ENCODE peak calls at places on chromosomes 7 and 10, in five cellular contexts. C is IMR-90, Q is tibial artery, E is psoas muscle, D is NB4. Z is an unnamed sample.

GRCh38 chr7:78038465-78039080 is 240.0 kb downstream of the PHTF2 start:
- DNase-seq in C (no peak), Q (no peak), E (no peak), D (no peak), Z (no peak)

GRCh38 chr7:136874393-136875032 is 6.1 kb downstream of the CHRM2 start:
- DNase-seq in C (peak), Q (no peak), E (no peak), D (peak), Z (no peak)

GRCh38 chr10:20890009-20890408 is 7.1 kb downstream of the NEBL start:
- DNase-seq in C (no peak), Q (no peak), E (no peak), D (no peak), Z (no peak)

GRCh38 chr10:123995461-123996131 is 97.8 kb downstream of the CHST15 start:
- DNase-seq in C (peak), Q (no peak), E (peak), D (peak), Z (peak)

GRCh38 chr10:43214956-43215561 is 51.8 kb downstream of the RASGEF1A start:
- DNase-seq in C (no peak), Q (no peak), E (peak), D (no peak), Z (no peak)

GRCh38 chr10:79159141-79159619 is 90.4 kb downstream of the ZMIZ1 start:
- DNase-seq in C (peak), Q (peak), E (peak), D (no peak), Z (no peak)

GRCh38 chr7:101308245-101309085 is 13.1 kb downstream of the IFT22 start:
- DNase-seq in C (no peak), Q (no peak), E (no peak), D (peak), Z (peak)

GRCh38 chr7:138842111-138842510 is 44.1 kb upstream of the ATP6V0A4 start:
- DNase-seq in C (peak), Q (no peak), E (no peak), D (no peak), Z (no peak)

GRCh38 chr7:142866361-142867096 is 11.7 kb downstream of the EPHB6 start:
- DNase-seq in C (no peak), Q (no peak), E (no peak), D (no peak), Z (no peak)

GRCh38 chr10:112585960-112586359 is 138.9 kb downstream of the VTI1A start:
- DNase-seq in C (no peak), Q (no peak), E (no peak), D (no peak), Z (no peak)

GRCh38 chr10:110508806-110509544 is 11.3 kb downstream of the DUSP5 start:
- DNase-seq in C (no peak), Q (no peak), E (no peak), D (peak), Z (no peak)

GRCh38 chr10:129417164-129417563 is 49.9 kb upstream of the MGMT start:
- DNase-seq in C (peak), Q (no peak), E (no peak), D (no peak), Z (no peak)

GRCh38 chr7:2710256-2710655 is 22.3 kb downstream of the AMZ1 start:
- DNase-seq in C (no peak), Q (no peak), E (no peak), D (no peak), Z (no peak)

DNA sequence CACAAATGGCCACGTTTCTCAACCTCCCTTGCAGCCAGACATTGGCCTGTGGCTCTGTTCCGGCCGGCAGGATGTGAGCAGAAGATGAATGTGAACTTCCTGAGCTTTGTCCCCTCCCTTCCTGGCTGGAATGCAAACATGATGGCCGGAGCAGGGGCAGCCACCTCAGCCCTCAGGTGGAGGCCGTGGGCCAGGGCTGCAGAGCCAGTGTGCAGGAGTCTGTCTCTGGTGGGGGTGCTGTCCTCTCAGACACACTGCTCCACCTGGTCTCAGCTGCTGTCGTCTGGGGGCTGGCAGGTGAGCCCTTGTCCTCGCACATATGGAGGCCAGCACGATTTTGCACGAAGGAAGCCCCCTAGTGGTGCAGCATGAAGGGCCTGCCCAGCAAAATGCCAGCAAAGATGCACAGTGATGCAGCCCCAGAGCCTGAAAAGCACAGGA is 25.3 kb upstream of the PWWP2B start:
- DNase-seq in C (no peak), Q (no peak), E (no peak), D (peak), Z (no peak)
- TF ChIP-seq CTCF in C (peak), Q (no peak), E (no peak), D (peak), Z (no peak)

DNA sequence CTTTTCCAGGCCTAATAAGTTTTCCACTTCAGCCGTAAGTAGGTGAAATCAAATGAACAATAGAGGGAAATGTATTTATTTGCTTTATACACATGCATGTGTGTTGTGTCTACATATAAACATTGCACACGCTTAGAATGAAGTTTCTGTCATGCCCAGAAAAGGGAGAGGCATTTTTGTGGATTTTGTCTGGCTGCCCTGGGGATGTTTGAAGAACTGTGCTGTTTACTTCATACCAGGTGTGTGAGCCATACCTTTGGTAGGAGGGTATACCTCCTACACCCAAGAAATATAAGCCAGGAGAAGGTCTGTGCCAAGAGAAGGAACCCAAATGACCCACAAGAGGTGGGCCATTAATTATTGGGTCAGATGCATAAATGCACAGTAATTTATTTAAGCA is 12.8 kb downstream of the GATAD1 start:
- DNase-seq in C (no peak), Q (no peak), E (no peak), D (no peak), Z (no peak)
- TF ChIP-seq CTCF in C (no peak), Q (no peak), E (no peak), D (no peak), Z (no peak)

DNA sequence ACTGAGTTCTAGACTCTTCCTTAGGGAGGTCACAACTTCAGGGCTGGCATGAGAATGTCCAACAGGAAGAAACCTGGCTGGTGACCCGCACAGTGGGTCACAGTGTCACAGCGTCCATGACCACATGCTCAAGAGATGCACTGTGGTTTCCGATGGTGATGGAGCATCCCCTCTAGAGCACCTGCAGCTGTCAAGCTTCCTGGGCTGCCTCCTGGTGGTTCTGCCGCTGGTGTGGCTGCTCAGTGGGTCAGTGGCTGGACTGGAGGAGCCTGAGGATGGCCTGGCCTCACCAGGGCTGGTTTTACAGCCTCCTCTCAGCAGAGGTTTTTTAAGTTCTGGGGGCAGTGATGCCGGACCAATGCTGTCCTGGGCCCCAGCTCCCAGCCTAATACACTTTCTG is 149.3 kb downstream of the SH3PXD2A start:
- DNase-seq in C (no peak), Q (no peak), E (no peak), D (no peak), Z (peak)
- TF ChIP-seq CTCF in C (no peak), Q (no peak), E (no peak), D (no peak), Z (no peak)

DNA sequence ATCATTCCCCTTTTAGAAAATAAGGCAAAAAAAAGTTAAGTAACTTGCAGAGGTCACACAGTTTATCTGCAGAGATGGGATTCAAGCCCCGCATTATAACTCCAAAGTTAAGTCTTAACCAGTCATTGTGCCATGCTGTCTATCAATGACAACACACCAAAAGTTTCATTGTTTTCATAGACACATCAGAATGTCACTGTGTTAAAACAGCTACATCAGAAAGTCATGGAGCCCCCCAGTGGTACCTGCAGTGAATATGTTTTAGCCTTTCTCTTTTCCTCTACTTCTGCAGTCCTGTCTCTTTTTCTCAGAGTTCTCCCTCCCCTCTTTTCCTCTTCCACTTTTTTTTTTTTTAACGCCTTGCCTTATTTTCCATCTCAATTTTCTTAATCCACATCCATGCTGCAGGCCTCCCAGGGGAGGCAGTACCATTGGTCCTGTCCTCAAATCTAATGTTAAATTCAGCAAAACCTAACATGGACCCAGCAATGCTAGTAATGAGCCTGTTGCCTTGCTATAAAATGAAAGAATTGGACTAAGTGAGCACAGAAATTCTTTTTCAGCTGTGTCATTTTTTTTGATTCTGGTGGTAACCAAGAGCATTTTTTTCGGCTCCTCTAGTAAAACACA is 3.8 kb upstream of the NRCAM start:
- DNase-seq in C (no peak), Q (no peak), E (no peak), D (peak), Z (no peak)
- TF ChIP-seq CTCF in C (peak), Q (no peak), E (no peak), D (peak), Z (peak)

GRCh38 chr10:114432704-114433103 is 28.4 kb upstream of the AFAP1L2 start:
- DNase-seq in C (peak), Q (no peak), E (no peak), D (peak), Z (no peak)

GRCh38 chr10:114427124-114427852 is 23.0 kb upstream of the AFAP1L2 start:
- DNase-seq in C (no peak), Q (no peak), E (no peak), D (no peak), Z (no peak)

GRCh38 chr10:114429581-114430335 is 25.5 kb upstream of the AFAP1L2 start:
- DNase-seq in C (no peak), Q (no peak), E (no peak), D (no peak), Z (no peak)

GRCh38 chr10:114431414-114431767 is 27.1 kb upstream of the AFAP1L2 start:
- DNase-seq in C (no peak), Q (no peak), E (no peak), D (no peak), Z (no peak)

DNA sequence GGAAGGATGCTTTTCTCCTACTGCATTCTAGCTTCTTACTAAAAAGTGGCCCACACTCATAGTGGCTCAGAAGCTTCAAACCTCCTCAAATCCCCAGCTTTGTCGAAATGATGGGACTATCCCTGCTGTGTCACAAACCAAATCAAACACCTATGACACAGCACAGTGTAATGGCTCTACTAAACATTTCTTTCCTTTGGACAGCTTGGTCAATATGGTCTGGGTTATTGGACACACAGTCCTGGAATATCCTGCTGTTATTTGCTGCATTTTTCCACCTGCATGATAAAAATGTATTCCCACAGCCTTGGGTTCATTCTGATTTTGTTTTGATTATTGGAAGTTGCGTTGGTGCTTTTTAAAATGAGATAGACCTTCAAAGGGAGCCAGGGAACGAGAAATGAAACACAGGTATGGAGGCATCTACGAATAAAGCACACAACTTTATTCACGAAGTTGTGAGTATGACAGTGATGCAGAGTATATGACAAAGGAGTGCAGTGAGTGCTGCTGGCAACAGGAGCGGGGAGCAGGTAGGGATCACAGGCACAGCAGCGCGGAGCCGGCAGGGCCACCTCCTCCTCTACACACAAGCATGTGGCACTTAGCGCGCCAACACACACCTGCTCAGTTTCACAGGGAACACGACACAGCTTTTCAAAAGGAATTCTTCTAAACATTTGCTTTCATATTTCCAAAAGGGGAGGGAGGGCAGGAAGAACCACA is 26.5 kb upstream of the AFAP1L2 start:
- DNase-seq in C (no peak), Q (no peak), E (no peak), D (no peak), Z (peak)
- TF ChIP-seq CTCF in C (no peak), Q (no peak), E (no peak), D (no peak), Z (no peak)

DNA sequence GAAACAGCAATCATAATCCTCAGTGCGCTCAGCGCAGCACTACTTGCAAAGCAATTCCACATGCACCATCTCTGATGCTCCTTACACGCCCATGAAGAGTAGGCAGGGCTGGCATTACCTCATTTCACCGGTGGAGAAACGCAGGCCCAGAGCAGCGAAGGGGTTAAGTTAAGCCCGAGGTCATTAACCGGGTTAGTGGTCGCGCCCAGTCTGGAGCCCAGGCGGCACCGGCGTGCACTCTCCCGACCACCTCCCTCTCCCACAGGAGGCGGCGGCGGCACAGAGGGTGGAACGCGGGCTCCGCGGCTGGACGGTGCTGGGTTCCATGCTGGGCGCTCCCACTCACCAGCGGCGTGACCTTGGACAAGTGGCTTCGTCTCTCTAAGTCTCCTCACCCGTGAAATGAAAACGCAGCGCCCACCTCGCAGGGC is 503 bp downstream of the FASTK start:
- DNase-seq in C (no peak), Q (no peak), E (peak), D (peak), Z (no peak)
- TF ChIP-seq CTCF in C (no peak), Q (no peak), E (no peak), D (no peak), Z (no peak)

GRCh38 chr7:126856691-126857291 is 395.9 kb downstream of the GRM8 start:
- DNase-seq in C (no peak), Q (no peak), E (no peak), D (peak), Z (no peak)
- TF ChIP-seq CTCF in C (peak), Q (no peak), E (peak), D (peak), Z (peak)

DNA sequence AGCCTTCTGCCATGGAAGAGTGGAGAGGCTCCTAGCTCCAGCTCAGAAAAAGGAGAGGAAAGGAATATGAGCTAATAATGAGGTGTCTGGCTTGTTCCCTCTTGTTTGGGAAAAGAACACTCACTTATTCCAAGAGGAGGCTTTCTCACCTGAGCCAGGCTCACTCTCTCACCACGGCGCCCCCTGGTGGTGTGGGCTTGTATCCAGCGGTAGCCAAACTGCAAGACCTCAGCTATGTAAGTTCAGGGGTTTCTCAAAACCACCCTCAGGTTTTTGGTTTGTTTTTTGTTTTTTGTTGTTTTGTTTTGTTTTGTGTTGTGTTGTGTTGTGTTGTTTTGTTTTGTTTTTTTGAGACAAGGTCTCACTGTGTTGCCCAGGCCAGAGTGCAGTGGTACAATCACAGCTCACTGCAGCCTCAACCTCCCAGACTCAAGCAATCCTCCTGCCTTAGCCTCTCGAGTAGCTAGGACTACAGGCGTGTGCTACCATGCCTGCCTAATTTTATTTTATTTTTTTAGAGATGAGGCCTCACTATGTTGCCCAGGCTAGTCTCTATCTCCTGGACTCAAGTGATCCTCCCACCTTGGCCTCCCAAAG is 124.0 kb downstream of the TMEM130 start:
- DNase-seq in C (peak), Q (peak), E (peak), D (peak), Z (peak)
- TF ChIP-seq CTCF in C (peak), Q (peak), E (peak), D (peak), Z (peak)

Z was measured in left lung.